ENCODE peak calls at places on chromosome 13, in ten cellular contexts. One of them, this sample, is unnamed. For H3K9me3 and H3K4me1, the result is how much of the 10 kb centered on the place peaks cover.

GRCh38 chr13:75326173-75327131 is 155.5 kb downstream of the TBC1D4 start:
- DNase-seq in tibial artery: no peak
- DNase-seq in spleen: peak
- DNase-seq in fibroblast of lung: peak
- DNase-seq in IMR-90: peak
- DNase-seq in CD4-positive, alpha-beta memory T cell: peak
- DNase-seq in CD8-positive, alpha-beta T cell: peak
- DNase-seq in heart right ventricle: no peak
- DNase-seq in uterus: no peak
- DNase-seq in right cardiac atrium: peak
- DNase-seq in this sample: no peak

GRCh38 chr13:103140001-103140671 is 73.9 kb upstream of the SLC10A2 start:
- DNase-seq in tibial artery: no peak
- DNase-seq in spleen: no peak
- DNase-seq in fibroblast of lung: peak
- DNase-seq in IMR-90: no peak
- DNase-seq in CD4-positive, alpha-beta memory T cell: no peak
- DNase-seq in CD8-positive, alpha-beta T cell: no peak
- DNase-seq in heart right ventricle: no peak
- DNase-seq in uterus: no peak
- DNase-seq in right cardiac atrium: no peak
- DNase-seq in this sample: no peak

GRCh38 chr13:22726721-22727120 is 454.1 kb upstream of the SGCG start:
- DNase-seq in tibial artery: no peak
- DNase-seq in spleen: no peak
- DNase-seq in fibroblast of lung: no peak
- DNase-seq in IMR-90: no peak
- DNase-seq in CD4-positive, alpha-beta memory T cell: no peak
- DNase-seq in CD8-positive, alpha-beta T cell: no peak
- DNase-seq in heart right ventricle: no peak
- DNase-seq in uterus: no peak
- DNase-seq in right cardiac atrium: no peak
- DNase-seq in this sample: no peak

GRCh38 chr13:54799621-54800226 is 1771.1 kb downstream of the OLFM4 start:
- DNase-seq in tibial artery: no peak
- DNase-seq in spleen: no peak
- DNase-seq in fibroblast of lung: no peak
- DNase-seq in IMR-90: no peak
- DNase-seq in CD4-positive, alpha-beta memory T cell: no peak
- DNase-seq in CD8-positive, alpha-beta T cell: no peak
- DNase-seq in heart right ventricle: no peak
- DNase-seq in uterus: no peak
- DNase-seq in right cardiac atrium: peak
- DNase-seq in this sample: no peak

GRCh38 chr13:92436927-92437326 is 789.7 kb upstream of the GPC6 start:
- DNase-seq in tibial artery: no peak
- DNase-seq in spleen: no peak
- DNase-seq in fibroblast of lung: no peak
- DNase-seq in IMR-90: no peak
- DNase-seq in CD4-positive, alpha-beta memory T cell: no peak
- DNase-seq in CD8-positive, alpha-beta T cell: no peak
- DNase-seq in heart right ventricle: no peak
- DNase-seq in uterus: no peak
- DNase-seq in right cardiac atrium: no peak
- DNase-seq in this sample: no peak

GRCh38 chr13:30088312-30088855 is 219.0 kb downstream of the KATNAL1 start:
- DNase-seq in tibial artery: no peak
- DNase-seq in spleen: no peak
- DNase-seq in fibroblast of lung: no peak
- DNase-seq in IMR-90: peak
- DNase-seq in CD4-positive, alpha-beta memory T cell: no peak
- DNase-seq in CD8-positive, alpha-beta T cell: no peak
- DNase-seq in heart right ventricle: no peak
- DNase-seq in uterus: no peak
- DNase-seq in right cardiac atrium: no peak
- DNase-seq in this sample: no peak

GRCh38 chr13:74035881-74036280 is 98.3 kb downstream of the KLF12 start:
- DNase-seq in tibial artery: no peak
- DNase-seq in spleen: no peak
- DNase-seq in fibroblast of lung: no peak
- DNase-seq in IMR-90: no peak
- DNase-seq in CD4-positive, alpha-beta memory T cell: no peak
- DNase-seq in CD8-positive, alpha-beta T cell: no peak
- DNase-seq in heart right ventricle: no peak
- DNase-seq in uterus: no peak
- DNase-seq in right cardiac atrium: no peak
- DNase-seq in this sample: no peak

GRCh38 chr13:27967203-27967735 is 1.8 kb downstream of the CDX2 start:
- DNase-seq in tibial artery: no peak
- DNase-seq in spleen: no peak
- DNase-seq in fibroblast of lung: no peak
- DNase-seq in IMR-90: no peak
- DNase-seq in CD4-positive, alpha-beta memory T cell: no peak
- DNase-seq in CD8-positive, alpha-beta T cell: no peak
- DNase-seq in heart right ventricle: no peak
- DNase-seq in uterus: no peak
- DNase-seq in right cardiac atrium: no peak
- DNase-seq in this sample: no peak

GRCh38 chr13:77429320-77430142 is 102.6 kb upstream of the MYCBP2 start:
- DNase-seq in tibial artery: no peak
- DNase-seq in spleen: no peak
- DNase-seq in fibroblast of lung: no peak
- DNase-seq in IMR-90: no peak
- DNase-seq in CD4-positive, alpha-beta memory T cell: no peak
- DNase-seq in CD8-positive, alpha-beta T cell: no peak
- DNase-seq in heart right ventricle: no peak
- DNase-seq in uterus: no peak
- DNase-seq in right cardiac atrium: no peak
- DNase-seq in this sample: no peak

GRCh38 chr13:102642475-102642874 is 45.7 kb downstream of the TPP2 start:
- DNase-seq in tibial artery: peak
- DNase-seq in spleen: no peak
- DNase-seq in fibroblast of lung: no peak
- DNase-seq in IMR-90: no peak
- DNase-seq in CD4-positive, alpha-beta memory T cell: no peak
- DNase-seq in CD8-positive, alpha-beta T cell: no peak
- DNase-seq in heart right ventricle: peak
- DNase-seq in uterus: peak
- DNase-seq in right cardiac atrium: peak
- DNase-seq in this sample: peak

GRCh38 chr13:86185107-86185506 is 385.9 kb upstream of the SLITRK6 start:
- DNase-seq in tibial artery: no peak
- DNase-seq in spleen: no peak
- DNase-seq in fibroblast of lung: no peak
- DNase-seq in IMR-90: no peak
- DNase-seq in CD4-positive, alpha-beta memory T cell: no peak
- DNase-seq in CD8-positive, alpha-beta T cell: no peak
- DNase-seq in heart right ventricle: no peak
- DNase-seq in uterus: no peak
- DNase-seq in right cardiac atrium: no peak
- DNase-seq in this sample: no peak

GRCh38 chr13:75788494-75788991 is 152.4 kb downstream of the LMO7 start:
- DNase-seq in tibial artery: no peak
- DNase-seq in spleen: no peak
- DNase-seq in fibroblast of lung: peak
- DNase-seq in IMR-90: peak
- DNase-seq in CD4-positive, alpha-beta memory T cell: no peak
- DNase-seq in CD8-positive, alpha-beta T cell: no peak
- DNase-seq in heart right ventricle: peak
- DNase-seq in uterus: no peak
- DNase-seq in right cardiac atrium: peak
- DNase-seq in this sample: no peak

GRCh38 chr13:112447761-112448603 is 71.8 kb downstream of the SPACA7 start:
- DNase-seq in tibial artery: peak
- DNase-seq in spleen: peak
- DNase-seq in fibroblast of lung: no peak
- DNase-seq in IMR-90: no peak
- DNase-seq in CD4-positive, alpha-beta memory T cell: no peak
- DNase-seq in CD8-positive, alpha-beta T cell: no peak
- DNase-seq in heart right ventricle: no peak
- DNase-seq in uterus: no peak
- DNase-seq in right cardiac atrium: no peak
- DNase-seq in this sample: no peak

GRCh38 chr13:90867336-90867683 is 480.2 kb upstream of the MIR17HG start:
- DNase-seq in tibial artery: peak
- DNase-seq in spleen: no peak
- DNase-seq in fibroblast of lung: peak
- DNase-seq in IMR-90: peak
- DNase-seq in CD4-positive, alpha-beta memory T cell: no peak
- DNase-seq in CD8-positive, alpha-beta T cell: no peak
- DNase-seq in heart right ventricle: peak
- DNase-seq in uterus: peak
- DNase-seq in right cardiac atrium: peak
- DNase-seq in this sample: peak

GRCh38 chr13:47239025-47239424 is 342.2 kb upstream of the HTR2A start:
- DNase-seq in tibial artery: no peak
- DNase-seq in spleen: no peak
- DNase-seq in fibroblast of lung: no peak
- DNase-seq in IMR-90: no peak
- DNase-seq in CD4-positive, alpha-beta memory T cell: no peak
- DNase-seq in CD8-positive, alpha-beta T cell: no peak
- DNase-seq in heart right ventricle: no peak
- DNase-seq in uterus: no peak
- DNase-seq in right cardiac atrium: no peak
- DNase-seq in this sample: no peak

GRCh38 chr13:73803997-73804396 is 330.2 kb downstream of the KLF12 start:
- DNase-seq in tibial artery: no peak
- DNase-seq in spleen: no peak
- DNase-seq in fibroblast of lung: peak
- DNase-seq in IMR-90: peak
- DNase-seq in CD4-positive, alpha-beta memory T cell: no peak
- DNase-seq in CD8-positive, alpha-beta T cell: no peak
- DNase-seq in heart right ventricle: no peak
- DNase-seq in uterus: no peak
- DNase-seq in right cardiac atrium: no peak
- DNase-seq in this sample: no peak

GRCh38 chr13:42525035-42525504 is 48.9 kb upstream of the TNFSF11 start:
- DNase-seq in tibial artery: no peak
- DNase-seq in spleen: no peak
- DNase-seq in fibroblast of lung: peak
- DNase-seq in IMR-90: no peak
- DNase-seq in CD4-positive, alpha-beta memory T cell: no peak
- DNase-seq in CD8-positive, alpha-beta T cell: no peak
- DNase-seq in heart right ventricle: no peak
- DNase-seq in uterus: no peak
- DNase-seq in right cardiac atrium: no peak
- DNase-seq in this sample: no peak

GRCh38 chr13:111395511-111396393 is 75.3 kb downstream of the TEX29 start:
- DNase-seq in tibial artery: peak
- DNase-seq in spleen: peak
- DNase-seq in fibroblast of lung: no peak
- DNase-seq in IMR-90: no peak
- DNase-seq in CD4-positive, alpha-beta memory T cell: no peak
- DNase-seq in CD8-positive, alpha-beta T cell: no peak
- DNase-seq in heart right ventricle: no peak
- DNase-seq in uterus: no peak
- DNase-seq in right cardiac atrium: no peak
- DNase-seq in this sample: no peak

GRCh38 chr13:59409211-59409610 is 754.5 kb downstream of the DIAPH3 start:
- DNase-seq in tibial artery: no peak
- DNase-seq in spleen: peak
- DNase-seq in fibroblast of lung: peak
- DNase-seq in IMR-90: peak
- DNase-seq in CD4-positive, alpha-beta memory T cell: no peak
- DNase-seq in CD8-positive, alpha-beta T cell: no peak
- DNase-seq in heart right ventricle: peak
- DNase-seq in uterus: peak
- DNase-seq in right cardiac atrium: peak
- DNase-seq in this sample: no peak

GRCh38 chr13:27472941-27473340 is 22.6 kb upstream of the MTIF3 start:
- DNase-seq in tibial artery: no peak
- DNase-seq in spleen: no peak
- DNase-seq in fibroblast of lung: no peak
- DNase-seq in IMR-90: no peak
- DNase-seq in CD4-positive, alpha-beta memory T cell: no peak
- DNase-seq in CD8-positive, alpha-beta T cell: no peak
- DNase-seq in heart right ventricle: no peak
- DNase-seq in uterus: no peak
- DNase-seq in right cardiac atrium: no peak
- DNase-seq in this sample: no peak

GRCh38 chr13:35356572-35356971 is 119.9 kb downstream of the MAB21L1 start:
- DNase-seq in tibial artery: no peak
- DNase-seq in spleen: no peak
- DNase-seq in fibroblast of lung: no peak
- DNase-seq in IMR-90: no peak
- DNase-seq in CD4-positive, alpha-beta memory T cell: no peak
- DNase-seq in CD8-positive, alpha-beta T cell: no peak
- DNase-seq in heart right ventricle: no peak
- DNase-seq in uterus: no peak
- DNase-seq in right cardiac atrium: no peak
- DNase-seq in this sample: no peak

GRCh38 chr13:110354209-110354627 is 47.1 kb downstream of the COL4A2 start:
- DNase-seq in tibial artery: no peak
- DNase-seq in spleen: no peak
- DNase-seq in fibroblast of lung: no peak
- DNase-seq in IMR-90: peak
- DNase-seq in CD4-positive, alpha-beta memory T cell: no peak
- DNase-seq in CD8-positive, alpha-beta T cell: no peak
- DNase-seq in heart right ventricle: no peak
- DNase-seq in uterus: no peak
- DNase-seq in right cardiac atrium: no peak
- DNase-seq in this sample: peak
- H3K4me3 ChIP-seq in tibial artery: no peak
- H3K4me3 ChIP-seq in spleen: no peak
- H3K4me3 ChIP-seq in fibroblast of lung: no peak
- H3K4me3 ChIP-seq in IMR-90: no peak
- H3K4me3 ChIP-seq in CD4-positive, alpha-beta memory T cell: no peak
- H3K4me3 ChIP-seq in CD8-positive, alpha-beta T cell: no peak
- H3K4me3 ChIP-seq in heart right ventricle: no peak
- H3K4me3 ChIP-seq in uterus: no peak
- H3K4me3 ChIP-seq in right cardiac atrium: no peak
- H3K4me3 ChIP-seq in this sample: no peak

GRCh38 chr13:49932066-49932465 is 4.1 kb downstream of the SPRYD7 start:
- DNase-seq in tibial artery: no peak
- DNase-seq in spleen: no peak
- DNase-seq in fibroblast of lung: no peak
- DNase-seq in IMR-90: no peak
- DNase-seq in CD4-positive, alpha-beta memory T cell: no peak
- DNase-seq in CD8-positive, alpha-beta T cell: no peak
- DNase-seq in heart right ventricle: no peak
- DNase-seq in uterus: no peak
- DNase-seq in right cardiac atrium: no peak
- DNase-seq in this sample: no peak
- H3K9me3 ChIP-seq in tibial artery: under half
- H3K9me3 ChIP-seq in spleen: under half
- H3K9me3 ChIP-seq in fibroblast of lung: under half
- H3K9me3 ChIP-seq in IMR-90: under half
- H3K9me3 ChIP-seq in CD4-positive, alpha-beta memory T cell: under half
- H3K9me3 ChIP-seq in CD8-positive, alpha-beta T cell: under half
- H3K9me3 ChIP-seq in heart right ventricle: under half
- H3K9me3 ChIP-seq in uterus: under half
- H3K9me3 ChIP-seq in right cardiac atrium: under half
- H3K9me3 ChIP-seq in this sample: under half

GRCh38 chr13:51799261-51799660 is 4.7 kb downstream of the DHRS12 start:
- DNase-seq in tibial artery: no peak
- DNase-seq in spleen: no peak
- DNase-seq in fibroblast of lung: no peak
- DNase-seq in IMR-90: no peak
- DNase-seq in CD4-positive, alpha-beta memory T cell: no peak
- DNase-seq in CD8-positive, alpha-beta T cell: no peak
- DNase-seq in heart right ventricle: no peak
- DNase-seq in uterus: no peak
- DNase-seq in right cardiac atrium: peak
- DNase-seq in this sample: no peak
- H3K4me1 ChIP-seq in tibial artery: under half
- H3K4me1 ChIP-seq in spleen: under half
- H3K4me1 ChIP-seq in fibroblast of lung: under half
- H3K4me1 ChIP-seq in IMR-90: under half
- H3K4me1 ChIP-seq in CD4-positive, alpha-beta memory T cell: under half
- H3K4me1 ChIP-seq in CD8-positive, alpha-beta T cell: under half
- H3K4me1 ChIP-seq in heart right ventricle: under half
- H3K4me1 ChIP-seq in uterus: under half
- H3K4me1 ChIP-seq in right cardiac atrium: under half
- H3K4me1 ChIP-seq in this sample: under half

GRCh38 chr13:81116461-81117282 is 775.7 kb upstream of the SPRY2 start:
- DNase-seq in tibial artery: no peak
- DNase-seq in spleen: no peak
- DNase-seq in fibroblast of lung: peak
- DNase-seq in IMR-90: no peak
- DNase-seq in CD4-positive, alpha-beta memory T cell: no peak
- DNase-seq in CD8-positive, alpha-beta T cell: no peak
- DNase-seq in heart right ventricle: no peak
- DNase-seq in uterus: no peak
- DNase-seq in right cardiac atrium: no peak
- DNase-seq in this sample: no peak
- H3K4me3 ChIP-seq in tibial artery: no peak
- H3K4me3 ChIP-seq in spleen: no peak
- H3K4me3 ChIP-seq in fibroblast of lung: no peak
- H3K4me3 ChIP-seq in IMR-90: no peak
- H3K4me3 ChIP-seq in CD4-positive, alpha-beta memory T cell: no peak
- H3K4me3 ChIP-seq in CD8-positive, alpha-beta T cell: no peak
- H3K4me3 ChIP-seq in heart right ventricle: no peak
- H3K4me3 ChIP-seq in uterus: no peak
- H3K4me3 ChIP-seq in right cardiac atrium: no peak
- H3K4me3 ChIP-seq in this sample: no peak

This sample was measured in ascending aorta.